ENCODE peak calls at places on chromosomes 6 and 20, in ten cellular contexts. S, R, I, T, B, H, U, Z, K and A are unnamed samples.

GRCh38 chr6:40539853-40540252 is 47.3 kb downstream of the LRFN2 start:
- DNase-seq in S (no peak), R (no peak), I (no peak), T (no peak), B (no peak), H (no peak), U (no peak), Z (no peak), K (no peak), A (no peak)

GRCh38 chr20:63611646-63612045 is 15.3 kb downstream of the GMEB2 start:
- DNase-seq in S (no peak), R (no peak), I (no peak), T (no peak), B (no peak), H (no peak), U (no peak), Z (no peak), K (peak; percentile 22), A (no peak)

GRCh38 chr6:160128125-160128683 is 6.6 kb downstream of the SLC22A1 start:
- DNase-seq in S (no peak), R (no peak), I (no peak), T (no peak), B (no peak), H (no peak), U (no peak), Z (no peak), K (no peak), A (no peak)

GRCh38 chr6:75503291-75503690 is 9.7 kb upstream of the FILIP1 start:
- DNase-seq in S (no peak), R (no peak), I (no peak), T (no peak), B (no peak), H (no peak), U (peak; percentile 82), Z (no peak), K (peak; percentile 41), A (no peak)

GRCh38 chr6:125363010-125363359 is 61.2 kb upstream of the HDDC2 start:
- DNase-seq in S (no peak), R (no peak), I (no peak), T (no peak), B (peak; percentile 72), H (no peak), U (peak; percentile 62), Z (peak; percentile 58), K (peak; percentile 80), A (no peak)

GRCh38 chr6:139172567-139172966 is 37.7 kb downstream of the HECA start:
- DNase-seq in S (no peak), R (no peak), I (no peak), T (no peak), B (no peak), H (no peak), U (no peak), Z (no peak), K (no peak), A (no peak)

GRCh38 chr20:35561268-35561667 is 19.4 kb downstream of the ERGIC3 start:
- DNase-seq in S (no peak), R (no peak), I (peak; percentile 66), T (no peak), B (peak; percentile 24), H (no peak), U (peak; percentile 30), Z (peak; percentile 71), K (peak; percentile 77), A (peak; percentile 34)

GRCh38 chr6:32829495-32829894 is 9.0 kb downstream of the TAP2 start:
- DNase-seq in S (no peak), R (no peak), I (no peak), T (no peak), B (no peak), H (no peak), U (no peak), Z (no peak), K (no peak), A (no peak)

GRCh38 chr6:80932364-80932763 is 820.1 kb downstream of the TENT5A start:
- DNase-seq in S (no peak), R (no peak), I (no peak), T (no peak), B (no peak), H (no peak), U (no peak), Z (peak; percentile 2), K (peak; percentile 27), A (no peak)

GRCh38 chr6:44030812-44031454 is 96.3 kb downstream of the MRPL14 start:
- DNase-seq in S (peak; percentile 26), R (peak; percentile 60), I (peak; percentile 18), T (no peak), B (no peak), H (no peak), U (no peak), Z (no peak), K (no peak), A (no peak)

GRCh38 chr6:77926198-77926752 is 273.4 kb downstream of the MEI4 start:
- DNase-seq in S (no peak), R (no peak), I (no peak), T (no peak), B (no peak), H (peak; percentile 37), U (peak; percentile 6), Z (no peak), K (peak; percentile 6), A (no peak)

GRCh38 chr6:73131706-73132105 is 93.6 kb downstream of the KHDC1L start:
- DNase-seq in S (no peak), R (no peak), I (no peak), T (no peak), B (peak; percentile 34), H (no peak), U (no peak), Z (peak; percentile 53), K (peak; percentile 32), A (no peak)

GRCh38 chr6:42610416-42610815 is 46.6 kb downstream of the UBR2 start:
- DNase-seq in S (no peak), R (no peak), I (no peak), T (no peak), B (no peak), H (no peak), U (no peak), Z (no peak), K (no peak), A (no peak)

DNA sequence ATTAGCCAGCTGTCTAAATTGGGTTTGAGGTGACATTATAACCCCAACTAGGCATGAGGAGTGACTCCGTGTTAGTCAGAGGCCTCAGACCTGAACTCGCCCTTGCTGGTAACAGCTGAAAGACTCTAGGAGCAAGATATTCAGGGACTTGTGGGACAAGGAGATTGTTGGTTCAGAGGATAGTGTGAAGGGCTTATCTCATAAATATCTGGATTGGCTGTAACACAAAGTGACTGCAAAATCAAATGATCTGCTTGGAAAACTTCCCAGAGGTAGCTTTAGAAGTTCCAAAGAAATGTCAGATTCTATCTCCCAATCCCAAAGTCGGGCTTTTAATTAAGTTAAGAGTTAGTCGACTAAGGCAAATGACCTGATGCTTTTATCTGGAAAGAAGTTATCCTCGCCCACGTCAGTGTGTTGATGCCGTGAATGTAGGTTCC is 72.4 kb downstream of the TULP4 start:
- DNase-seq in S (no peak), R (no peak), I (no peak), T (no peak), B (no peak), H (no peak), U (no peak), Z (no peak), K (no peak), A (no peak)
- H3K4me1 ChIP-seq in S (no peaks in the 10 kb centered on the region), R (no peaks in the 10 kb centered on the region), I (no peaks in the 10 kb centered on the region), T (no peaks in the 10 kb centered on the region), B (peaks cover 10% of the 10 kb centered on the region), H (no peaks in the 10 kb centered on the region), U (no peaks in the 10 kb centered on the region), Z (no peaks in the 10 kb centered on the region), K (peaks cover 1% of the 10 kb centered on the region), A (no peaks in the 10 kb centered on the region)

GRCh38 chr6:64299176-64299575 is 663.6 kb downstream of the PHF3 start:
- DNase-seq in S (no peak), R (no peak), I (no peak), T (no peak), B (no peak), H (no peak), U (no peak), Z (no peak), K (no peak), A (peak; percentile 48)

GRCh38 chr6:64301307-64302236 is 666.0 kb downstream of the PHF3 start:
- DNase-seq in S (no peak), R (no peak), I (no peak), T (no peak), B (no peak), H (no peak), U (no peak), Z (no peak), K (no peak), A (no peak)
- H3K9me3 ChIP-seq in S (no peaks in the 10 kb centered on the region), R (no peaks in the 10 kb centered on the region), I (no peaks in the 10 kb centered on the region), T (no peaks in the 10 kb centered on the region), B (peaks cover 7% of the 10 kb centered on the region), H (no peaks in the 10 kb centered on the region), U (no peaks in the 10 kb centered on the region), Z (no peaks in the 10 kb centered on the region), K (peaks cover 6% of the 10 kb centered on the region), A (no peaks in the 10 kb centered on the region)

DNA sequence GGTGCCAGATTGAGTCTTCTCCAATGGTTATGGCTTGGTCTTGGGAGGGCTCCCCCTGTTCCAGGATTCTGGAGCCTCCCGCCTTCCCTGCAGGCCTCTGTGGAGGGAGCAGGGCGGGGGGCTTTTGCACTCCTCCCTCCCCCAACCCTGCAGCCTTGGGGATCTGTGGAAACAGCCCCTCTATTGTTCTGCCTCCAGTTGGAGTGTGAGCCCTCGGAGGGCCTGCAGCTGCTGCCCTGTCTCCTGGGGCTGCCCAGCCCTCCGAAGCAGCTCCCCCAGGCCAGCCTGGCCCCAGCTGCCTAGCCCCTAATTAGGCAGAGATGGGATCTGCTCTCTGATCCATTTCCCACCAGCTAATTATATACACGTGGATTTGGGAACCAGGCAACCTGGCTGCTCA is 14.7 kb downstream of the FAM110A start:
- DNase-seq in S (no peak), R (no peak), I (no peak), T (no peak), B (no peak), H (no peak), U (no peak), Z (no peak), K (no peak), A (no peak)
- H3K4me1 ChIP-seq in S (peaks cover 17% of the 10 kb centered on the region), R (peaks cover 46% of the 10 kb centered on the region), I (peaks cover 33% of the 10 kb centered on the region), T (peaks cover 41% of the 10 kb centered on the region), B (no peaks in the 10 kb centered on the region), H (peaks cover 13% of the 10 kb centered on the region), U (peaks cover 39% of the 10 kb centered on the region), Z (no peaks in the 10 kb centered on the region), K (peaks cover 11% of the 10 kb centered on the region), A (no peaks in the 10 kb centered on the region)

GRCh38 chr20:30963591-30963990 is 293.9 kb upstream of the DEFB115 start:
- DNase-seq in S (no peak), R (no peak), I (no peak), T (no peak), B (no peak), H (no peak), U (no peak), Z (no peak), K (no peak), A (no peak)
- H3K9me3 ChIP-seq in S (peaks cover 3% of the 10 kb centered on the region), R (peaks cover 9% of the 10 kb centered on the region), I (no peaks in the 10 kb centered on the region), T (no peaks in the 10 kb centered on the region), B (no peaks in the 10 kb centered on the region), H (no peaks in the 10 kb centered on the region), U (no peaks in the 10 kb centered on the region), Z (no peaks in the 10 kb centered on the region), K (no peaks in the 10 kb centered on the region), A (no peaks in the 10 kb centered on the region)

GRCh38 chr6:140319209-140319608 is 944.8 kb upstream of the CITED2 start:
- DNase-seq in S (no peak), R (no peak), I (no peak), T (no peak), B (peak; percentile 60), H (no peak), U (peak; percentile 24), Z (peak; percentile 43), K (peak; percentile 82), A (peak; percentile 80)
- H3K4me1 ChIP-seq in S (peaks cover 4% of the 10 kb centered on the region), R (peaks cover 7% of the 10 kb centered on the region), I (peaks cover 15% of the 10 kb centered on the region), T (no peaks in the 10 kb centered on the region), B (peaks cover 7% of the 10 kb centered on the region), H (no peaks in the 10 kb centered on the region), U (peaks cover 9% of the 10 kb centered on the region), Z (peaks cover 19% of the 10 kb centered on the region), K (no peaks in the 10 kb centered on the region), A (peaks cover 32% of the 10 kb centered on the region)

GRCh38 chr6:167576798-167577528 is 249.7 kb upstream of the AFDN start:
- DNase-seq in S (peak; percentile 49), R (peak; percentile 77), I (no peak), T (no peak), B (no peak), H (no peak), U (no peak), Z (no peak), K (no peak), A (no peak)
- H3K9me3 ChIP-seq in S (no peaks in the 10 kb centered on the region), R (no peaks in the 10 kb centered on the region), I (no peaks in the 10 kb centered on the region), T (no peaks in the 10 kb centered on the region), B (no peaks in the 10 kb centered on the region), H (no peaks in the 10 kb centered on the region), U (no peaks in the 10 kb centered on the region), Z (no peaks in the 10 kb centered on the region), K (no peaks in the 10 kb centered on the region), A (no peaks in the 10 kb centered on the region)